ENCODE peak calls at places on chromosomes 12 and 14, in five cellular contexts. L, H, T, Q and W are unnamed samples.

GRCh38 chr14:31006703-31007102 is 18.7 kb upstream of the AP4S1 start:
- DNase-seq in L (no peak), H (no peak), T (no peak), Q (no peak), W (no peak)

GRCh38 chr14:74737753-74738325 is 24.9 kb downstream of the FCF1 start:
- DNase-seq in L (no peak), H (no peak), T (no peak), Q (peak; percentile 86), W (no peak)

GRCh38 chr14:54568821-54569591 is 2.1 kb downstream of the SAMD4A start:
- DNase-seq in L (no peak), H (peak; percentile 71), T (no peak), Q (no peak), W (no peak)

GRCh38 chr14:64671591-64671990 is 32.6 kb upstream of the PLEKHG3 start:
- DNase-seq in L (no peak), H (no peak), T (no peak), Q (no peak), W (no peak)

GRCh38 chr14:64990939-64991338 is 4.2 kb downstream of the FNTB start:
- DNase-seq in L (no peak), H (no peak), T (no peak), Q (no peak), W (no peak)

GRCh38 chr14:59771577-59771976 is 99.0 kb downstream of the RTN1 start:
- DNase-seq in L (no peak), H (no peak), T (no peak), Q (no peak), W (no peak)

GRCh38 chr12:66863276-66863675 is 184.4 kb upstream of the GRIP1 start:
- DNase-seq in L (no peak), H (no peak), T (no peak), Q (no peak), W (no peak)

GRCh38 chr14:67680941-67681340 is 6.5 kb upstream of the VTI1B start:
- DNase-seq in L (no peak), H (no peak), T (no peak), Q (no peak), W (no peak)

GRCh38 chr14:45467023-45467422 is 214.0 kb upstream of the MIS18BP1 start:
- DNase-seq in L (no peak), H (no peak), T (no peak), Q (no peak), W (no peak)

GRCh38 chr14:95526483-95527391 is 8.1 kb upstream of the GLRX5 start:
- DNase-seq in L (no peak), H (no peak), T (peak; percentile 51), Q (no peak), W (no peak)

GRCh38 chr12:24728366-24728765 is 220.5 kb downstream of the BCAT1 start:
- DNase-seq in L (no peak), H (no peak), T (no peak), Q (no peak), W (no peak)

GRCh38 chr12:123991402-123991951 is 18.5 kb downstream of the ZNF664 start:
- DNase-seq in L (no peak), H (no peak), T (no peak), Q (no peak), W (no peak)

GRCh38 chr12:13094349-13094748 is 9.1 kb downstream of the GSG1 start:
- DNase-seq in L (no peak), H (no peak), T (no peak), Q (peak; percentile 20), W (no peak)

GRCh38 chr12:32261638-32262037 is 137.7 kb upstream of the FGD4 start:
- DNase-seq in L (no peak), H (no peak), T (no peak), Q (no peak), W (no peak)

GRCh38 chr12:85424581-85425348 is 144.7 kb downstream of the ALX1 start:
- DNase-seq in L (peak; percentile 63), H (no peak), T (no peak), Q (peak; percentile 5), W (no peak)

GRCh38 chr14:73452341-73453191 is 5.8 kb downstream of the NUMB start:
- DNase-seq in L (no peak), H (no peak), T (no peak), Q (no peak), W (peak; percentile 60)

GRCh38 chr12:26845057-26845666 is 12.2 kb upstream of the ITPR2 start:
- DNase-seq in L (peak; percentile 78), H (peak; percentile 79), T (peak; percentile 59), Q (peak; percentile 81), W (no peak)

GRCh38 chr12:121124402-121125109 is 8.1 kb upstream of the P2RX7 start:
- DNase-seq in L (peak; percentile 17), H (peak; percentile 35), T (no peak), Q (peak; percentile 26), W (peak; percentile 84)

GRCh38 chr12:96183734-96184370 is 10.3 kb upstream of the ELK3 start:
- DNase-seq in L (no peak), H (no peak), T (no peak), Q (no peak), W (no peak)

GRCh38 chr12:68119724-68120211 is 39.8 kb downstream of the IFNG start:
- DNase-seq in L (no peak), H (no peak), T (no peak), Q (peak; percentile 4), W (no peak)

GRCh38 chr14:93619176-93619793 is 169.0 kb downstream of the PRIMA1 start:
- DNase-seq in L (peak; percentile 47), H (peak; percentile 34), T (peak; percentile 23), Q (peak; percentile 61), W (peak; percentile 4)

GRCh38 chr12:113961921-113962710 is 4.0 kb downstream of the RBM19 start:
- DNase-seq in L (no peak), H (no peak), T (no peak), Q (peak; percentile 60), W (peak; percentile 27)

GRCh38 chr14:50668008-50668851 is at the start of gene SAV1:
- DNase-seq in L (peak; percentile 88), H (peak; percentile 92), T (peak; percentile 89), Q (peak; percentile 86), W (no peak)

GRCh38 chr14:94364964-94365363 is 23.4 kb downstream of the SERPINA1 start:
- DNase-seq in L (no peak), H (no peak), T (no peak), Q (no peak), W (no peak)

GRCh38 chr12:110639336-110640178 is 25.6 kb downstream of the TCTN1 start:
- DNase-seq in L (no peak), H (no peak), T (no peak), Q (no peak), W (no peak)

GRCh38 chr12:66197413-66198055 is 8.5 kb downstream of the IRAK3 start:
- DNase-seq in L (no peak), H (no peak), T (no peak), Q (no peak), W (no peak)

GRCh38 chr12:12387521-12387920 is 30.6 kb downstream of the BORCS5 start:
- DNase-seq in L (no peak), H (no peak), T (no peak), Q (peak; percentile 43), W (no peak)

GRCh38 chr12:84996759-84997158 is 39.3 kb downstream of the TSPAN19 start:
- DNase-seq in L (no peak), H (no peak), T (no peak), Q (no peak), W (no peak)

GRCh38 chr12:121026274-121027045 is 10.2 kb upstream of the C12orf43 start:
- DNase-seq in L (no peak), H (no peak), T (no peak), Q (no peak), W (no peak)

GRCh38 chr14:92717571-92718042 is 30.8 kb downstream of the LGMN start:
- DNase-seq in L (no peak), H (no peak), T (no peak), Q (no peak), W (no peak)

GRCh38 chr14:37329189-37330001 is 131.7 kb downstream of the MIPOL1 start:
- DNase-seq in L (no peak), H (no peak), T (no peak), Q (no peak), W (no peak)

GRCh38 chr12:124286414-124286813 is 8.5 kb upstream of the RFLNA start:
- DNase-seq in L (no peak), H (no peak), T (no peak), Q (no peak), W (no peak)

GRCh38 chr12:88175544-88175943 is 33.4 kb downstream of the TMTC3 start:
- DNase-seq in L (no peak), H (no peak), T (no peak), Q (no peak), W (no peak)

GRCh38 chr14:103927566-103927965 is 690 bp upstream of the TDRD9 start:
- DNase-seq in L (no peak), H (no peak), T (no peak), Q (no peak), W (no peak)

GRCh38 chr12:56628671-56629458 is 1.3 kb downstream of the BAZ2A start:
- DNase-seq in L (peak; percentile 64), H (peak; percentile 76), T (peak; percentile 68), Q (peak; percentile 85), W (no peak)
- TF ChIP-seq POLR2A in L (peak; percentile 42), H (no peak), T (no peak), Q (peak; percentile 75), W (no peak)

GRCh38 chr12:50764116-50764860 is 387 bp downstream of the ATF1 start:
- DNase-seq in L (no peak), H (no peak), T (peak; percentile 56), Q (no peak), W (peak; percentile 42)
- TF ChIP-seq POLR2A in L (peak; percentile 59), H (peak; percentile 13), T (no peak), Q (peak; percentile 9), W (no peak)

GRCh38 chr14:49620182-49621113 is at the start of the genes MGAT2 and RPL36AL:
- DNase-seq in L (peak; percentile 98), H (peak; percentile 98), T (peak; percentile 99), Q (peak; percentile 98), W (peak; percentile 76)
- TF ChIP-seq POLR2A in L (peak; percentile 98), H (peak; percentile 92), T (peak; percentile 90), Q (peak; percentile 99), W (peak; percentile 89)

GRCh38 chr12:117404940-117405339 is 43.5 kb upstream of the NOS1 start:
- DNase-seq in L (no peak), H (no peak), T (no peak), Q (no peak), W (no peak)
- TF ChIP-seq POLR2A in L (no peak), H (no peak), T (no peak), Q (no peak), W (no peak)

GRCh38 chr14:60817113-60817512 is 82.6 kb downstream of the MNAT1 start:
- DNase-seq in L (no peak), H (no peak), T (no peak), Q (no peak), W (no peak)
- TF ChIP-seq POLR2A in L (no peak), H (no peak), T (no peak), Q (no peak), W (no peak)

GRCh38 chr12:132766380-132767085 is 4.9 kb upstream of the ANKLE2 start:
- DNase-seq in L (no peak), H (peak; percentile 88), T (no peak), Q (peak; percentile 65), W (no peak)
- TF ChIP-seq POLR2A in L (no peak), H (no peak), T (no peak), Q (no peak), W (no peak)